ENCODE peak calls at places on chromosomes 12 and 14, in seven cellular contexts. One of them, this sample, is unnamed.

GRCh38 chr12:50862316-50862715 is 19.6 kb downstream of the TMPRSS12 start:
- DNase-seq in H54: peak
- DNase-seq in AG09309: peak
- DNase-seq in activated T-cell treated with anti-CD3 and anti-CD28 coated beads for 4 hours: no peak
- DNase-seq in AG10803: peak
- DNase-seq in naive thymus-derived CD8-positive, alpha-beta T cell: no peak
- DNase-seq in fibroblast of pulmonary artery: peak
- DNase-seq in this sample: no peak

GRCh38 chr14:100887728-100888335 is 15.7 kb downstream of the RTL1 start:
- DNase-seq in AG10803: no peak
- DNase-seq in AG09309: no peak
- DNase-seq in naive thymus-derived CD8-positive, alpha-beta T cell: no peak
- DNase-seq in activated T-cell treated with anti-CD3 and anti-CD28 coated beads for 4 hours: no peak
- DNase-seq in H54: no peak
- DNase-seq in fibroblast of pulmonary artery: peak
- DNase-seq in this sample: peak

GRCh38 chr14:71324767-71325272 is 417.6 kb downstream of the PCNX1 start:
- DNase-seq in activated T-cell treated with anti-CD3 and anti-CD28 coated beads for 4 hours: peak
- DNase-seq in naive thymus-derived CD8-positive, alpha-beta T cell: peak
- DNase-seq in H54: no peak
- DNase-seq in fibroblast of pulmonary artery: peak
- DNase-seq in AG10803: no peak
- DNase-seq in AG09309: no peak
- DNase-seq in this sample: peak

GRCh38 chr12:107014050-107014449 is 27.1 kb upstream of the MTERF2 start:
- DNase-seq in fibroblast of pulmonary artery: no peak
- DNase-seq in AG10803: no peak
- DNase-seq in H54: no peak
- DNase-seq in activated T-cell treated with anti-CD3 and anti-CD28 coated beads for 4 hours: no peak
- DNase-seq in naive thymus-derived CD8-positive, alpha-beta T cell: peak
- DNase-seq in AG09309: no peak
- DNase-seq in this sample: no peak

GRCh38 chr14:22194669-22195068 is 394.4 kb downstream of the DAD1 start:
- DNase-seq in AG10803: no peak
- DNase-seq in fibroblast of pulmonary artery: no peak
- DNase-seq in activated T-cell treated with anti-CD3 and anti-CD28 coated beads for 4 hours: no peak
- DNase-seq in AG09309: no peak
- DNase-seq in naive thymus-derived CD8-positive, alpha-beta T cell: no peak
- DNase-seq in H54: no peak
- DNase-seq in this sample: no peak

GRCh38 chr12:112824166-112824565 is 32.6 kb downstream of the RPH3A start:
- DNase-seq in naive thymus-derived CD8-positive, alpha-beta T cell: no peak
- DNase-seq in AG10803: no peak
- DNase-seq in AG09309: no peak
- DNase-seq in fibroblast of pulmonary artery: no peak
- DNase-seq in activated T-cell treated with anti-CD3 and anti-CD28 coated beads for 4 hours: no peak
- DNase-seq in H54: no peak
- DNase-seq in this sample: no peak

GRCh38 chr14:59406454-59407245 is 58.5 kb downstream of the GPR135 start:
- DNase-seq in AG10803: peak
- DNase-seq in H54: no peak
- DNase-seq in naive thymus-derived CD8-positive, alpha-beta T cell: no peak
- DNase-seq in AG09309: no peak
- DNase-seq in fibroblast of pulmonary artery: peak
- DNase-seq in activated T-cell treated with anti-CD3 and anti-CD28 coated beads for 4 hours: no peak
- DNase-seq in this sample: no peak

GRCh38 chr14:100176811-100177327 is 17.4 kb upstream of the DEGS2 start:
- DNase-seq in AG10803: no peak
- DNase-seq in H54: no peak
- DNase-seq in fibroblast of pulmonary artery: no peak
- DNase-seq in AG09309: no peak
- DNase-seq in activated T-cell treated with anti-CD3 and anti-CD28 coated beads for 4 hours: no peak
- DNase-seq in naive thymus-derived CD8-positive, alpha-beta T cell: no peak
- DNase-seq in this sample: no peak

GRCh38 chr12:51959211-51959610 is 7.7 kb downstream of the ACVR1B start:
- DNase-seq in AG09309: no peak
- DNase-seq in H54: no peak
- DNase-seq in AG10803: peak
- DNase-seq in naive thymus-derived CD8-positive, alpha-beta T cell: no peak
- DNase-seq in activated T-cell treated with anti-CD3 and anti-CD28 coated beads for 4 hours: no peak
- DNase-seq in fibroblast of pulmonary artery: peak
- DNase-seq in this sample: no peak

GRCh38 chr14:59969319-59969718 is 49.4 kb downstream of the LRRC9 start:
- DNase-seq in activated T-cell treated with anti-CD3 and anti-CD28 coated beads for 4 hours: no peak
- DNase-seq in naive thymus-derived CD8-positive, alpha-beta T cell: no peak
- DNase-seq in H54: no peak
- DNase-seq in AG10803: no peak
- DNase-seq in AG09309: no peak
- DNase-seq in fibroblast of pulmonary artery: peak
- DNase-seq in this sample: no peak

GRCh38 chr12:2337031-2338010 is 284.5 kb downstream of the CACNA1C start:
- DNase-seq in AG09309: no peak
- DNase-seq in fibroblast of pulmonary artery: no peak
- DNase-seq in naive thymus-derived CD8-positive, alpha-beta T cell: no peak
- DNase-seq in activated T-cell treated with anti-CD3 and anti-CD28 coated beads for 4 hours: no peak
- DNase-seq in AG10803: no peak
- DNase-seq in H54: no peak
- DNase-seq in this sample: no peak

GRCh38 chr12:26338574-26339572 is 143.5 kb downstream of the SSPN start:
- DNase-seq in naive thymus-derived CD8-positive, alpha-beta T cell: no peak
- DNase-seq in H54: peak
- DNase-seq in AG10803: peak
- DNase-seq in activated T-cell treated with anti-CD3 and anti-CD28 coated beads for 4 hours: no peak
- DNase-seq in AG09309: no peak
- DNase-seq in fibroblast of pulmonary artery: peak
- DNase-seq in this sample: no peak

GRCh38 chr12:82144505-82144904 is 213.7 kb downstream of the CCDC59 start:
- DNase-seq in AG09309: no peak
- DNase-seq in activated T-cell treated with anti-CD3 and anti-CD28 coated beads for 4 hours: no peak
- DNase-seq in AG10803: no peak
- DNase-seq in fibroblast of pulmonary artery: no peak
- DNase-seq in H54: no peak
- DNase-seq in naive thymus-derived CD8-positive, alpha-beta T cell: no peak
- DNase-seq in this sample: no peak

GRCh38 chr14:26448181-26448855 is 149.5 kb downstream of the NOVA1 start:
- DNase-seq in naive thymus-derived CD8-positive, alpha-beta T cell: no peak
- DNase-seq in AG09309: no peak
- DNase-seq in fibroblast of pulmonary artery: no peak
- DNase-seq in H54: no peak
- DNase-seq in activated T-cell treated with anti-CD3 and anti-CD28 coated beads for 4 hours: no peak
- DNase-seq in AG10803: no peak
- DNase-seq in this sample: no peak

GRCh38 chr12:106945261-106945851 is 10.4 kb upstream of the TMEM263 start:
- DNase-seq in naive thymus-derived CD8-positive, alpha-beta T cell: no peak
- DNase-seq in H54: no peak
- DNase-seq in AG09309: no peak
- DNase-seq in AG10803: no peak
- DNase-seq in activated T-cell treated with anti-CD3 and anti-CD28 coated beads for 4 hours: no peak
- DNase-seq in fibroblast of pulmonary artery: no peak
- DNase-seq in this sample: no peak

GRCh38 chr14:100972134-100972905 is 68.8 kb upstream of the RTL1 start:
- DNase-seq in H54: no peak
- DNase-seq in naive thymus-derived CD8-positive, alpha-beta T cell: no peak
- DNase-seq in activated T-cell treated with anti-CD3 and anti-CD28 coated beads for 4 hours: no peak
- DNase-seq in AG09309: no peak
- DNase-seq in fibroblast of pulmonary artery: no peak
- DNase-seq in AG10803: no peak
- DNase-seq in this sample: no peak

GRCh38 chr14:86087377-86087776 is 557.4 kb downstream of the FLRT2 start:
- DNase-seq in H54: no peak
- DNase-seq in activated T-cell treated with anti-CD3 and anti-CD28 coated beads for 4 hours: no peak
- DNase-seq in fibroblast of pulmonary artery: no peak
- DNase-seq in AG09309: no peak
- DNase-seq in AG10803: no peak
- DNase-seq in naive thymus-derived CD8-positive, alpha-beta T cell: no peak
- DNase-seq in this sample: no peak

GRCh38 chr12:22935090-22935489 is 310.1 kb downstream of the ETNK1 start:
- DNase-seq in AG10803: no peak
- DNase-seq in fibroblast of pulmonary artery: no peak
- DNase-seq in AG09309: no peak
- DNase-seq in activated T-cell treated with anti-CD3 and anti-CD28 coated beads for 4 hours: no peak
- DNase-seq in naive thymus-derived CD8-positive, alpha-beta T cell: no peak
- DNase-seq in H54: no peak
- DNase-seq in this sample: no peak

GRCh38 chr12:1800646-1801284 is 19.6 kb upstream of the LRTM2 start:
- DNase-seq in naive thymus-derived CD8-positive, alpha-beta T cell: no peak
- DNase-seq in H54: no peak
- DNase-seq in AG10803: no peak
- DNase-seq in AG09309: no peak
- DNase-seq in fibroblast of pulmonary artery: no peak
- DNase-seq in activated T-cell treated with anti-CD3 and anti-CD28 coated beads for 4 hours: no peak
- DNase-seq in this sample: peak

GRCh38 chr12:54053625-54054441 is at the start of gene HOXC4:
- DNase-seq in AG09309: no peak
- DNase-seq in fibroblast of pulmonary artery: peak
- DNase-seq in AG10803: no peak
- DNase-seq in H54: peak
- DNase-seq in activated T-cell treated with anti-CD3 and anti-CD28 coated beads for 4 hours: no peak
- DNase-seq in naive thymus-derived CD8-positive, alpha-beta T cell: peak
- DNase-seq in this sample: no peak

GRCh38 chr12:125225641-125226040 is 160.4 kb downstream of the AACS start:
- DNase-seq in H54: no peak
- DNase-seq in AG09309: no peak
- DNase-seq in activated T-cell treated with anti-CD3 and anti-CD28 coated beads for 4 hours: no peak
- DNase-seq in AG10803: no peak
- DNase-seq in naive thymus-derived CD8-positive, alpha-beta T cell: no peak
- DNase-seq in fibroblast of pulmonary artery: no peak
- DNase-seq in this sample: no peak

GRCh38 chr12:6294533-6295186 is 15.8 kb upstream of the PLEKHG6 start:
- DNase-seq in naive thymus-derived CD8-positive, alpha-beta T cell: no peak
- DNase-seq in H54: no peak
- DNase-seq in AG09309: no peak
- DNase-seq in activated T-cell treated with anti-CD3 and anti-CD28 coated beads for 4 hours: no peak
- DNase-seq in fibroblast of pulmonary artery: no peak
- DNase-seq in AG10803: no peak
- DNase-seq in this sample: no peak

GRCh38 chr12:105922670-105923102 is 216.1 kb downstream of the NUAK1 start:
- DNase-seq in fibroblast of pulmonary artery: peak
- DNase-seq in AG09309: peak
- DNase-seq in AG10803: peak
- DNase-seq in naive thymus-derived CD8-positive, alpha-beta T cell: no peak
- DNase-seq in H54: peak
- DNase-seq in activated T-cell treated with anti-CD3 and anti-CD28 coated beads for 4 hours: no peak
- DNase-seq in this sample: no peak

GRCh38 chr12:48958049-48958388 is 732 bp upstream of the ARF3 start:
- DNase-seq in H54: no peak
- DNase-seq in AG09309: no peak
- DNase-seq in AG10803: no peak
- DNase-seq in activated T-cell treated with anti-CD3 and anti-CD28 coated beads for 4 hours: no peak
- DNase-seq in naive thymus-derived CD8-positive, alpha-beta T cell: no peak
- DNase-seq in fibroblast of pulmonary artery: no peak
- DNase-seq in this sample: no peak

GRCh38 chr12:105233045-105233905 is 2.7 kb downstream of the APPL2 start:
- DNase-seq in H54: no peak
- DNase-seq in AG09309: no peak
- DNase-seq in activated T-cell treated with anti-CD3 and anti-CD28 coated beads for 4 hours: no peak
- DNase-seq in naive thymus-derived CD8-positive, alpha-beta T cell: no peak
- DNase-seq in AG10803: no peak
- DNase-seq in fibroblast of pulmonary artery: no peak
- DNase-seq in this sample: no peak

GRCh38 chr12:6282453-6282840 is 28.0 kb upstream of the PLEKHG6 start:
- DNase-seq in fibroblast of pulmonary artery: no peak
- DNase-seq in H54: no peak
- DNase-seq in AG10803: no peak
- DNase-seq in activated T-cell treated with anti-CD3 and anti-CD28 coated beads for 4 hours: no peak
- DNase-seq in naive thymus-derived CD8-positive, alpha-beta T cell: no peak
- DNase-seq in AG09309: no peak
- DNase-seq in this sample: no peak

GRCh38 chr14:51806026-51806590 is 54.3 kb upstream of the GNG2 start:
- DNase-seq in fibroblast of pulmonary artery: no peak
- DNase-seq in H54: no peak
- DNase-seq in naive thymus-derived CD8-positive, alpha-beta T cell: no peak
- DNase-seq in activated T-cell treated with anti-CD3 and anti-CD28 coated beads for 4 hours: no peak
- DNase-seq in AG09309: no peak
- DNase-seq in AG10803: no peak
- DNase-seq in this sample: no peak

This sample was measured in activated B cell treated with CpG ODN at 0.5 μM for 24 hours.